ENCODE peak calls at places on chromosomes 16 and 17, in eight cellular contexts. I is SJSA1; E is fibroblast of lung; X is T-cell; P is T47D; W is SHP77; K is central memory CD4-positive, alpha-beta T cell; G is omental fat pad. D is an unnamed sample.

GRCh38 chr17:50257574-50258224 is 16.6 kb upstream of the TMEM92 start:
- DNase-seq in I (no peak), K (no peak), G (no peak), P (no peak), W (no peak), E (no peak), X (no peak), D (no peak)

GRCh38 chr17:3754458-3755334 is 31.0 kb downstream of the HASPIN start:
- DNase-seq in X (peak; percentile 74), K (peak; percentile 80), W (no peak), E (no peak), P (peak; percentile 98), I (no peak), G (no peak), D (no peak)

GRCh38 chr16:27127293-27127692 is 60.6 kb downstream of the C16orf82 start:
- DNase-seq in K (no peak), G (no peak), X (no peak), I (no peak), W (no peak), E (peak; percentile 58), P (no peak), D (no peak)

GRCh38 chr17:63543822-63544420 is 6.4 kb upstream of the DCAF7 start:
- DNase-seq in G (no peak), I (no peak), X (no peak), P (no peak), K (no peak), E (no peak), W (no peak), D (no peak)

GRCh38 chr17:6435968-6436367 is 1.0 kb upstream of the AIPL1 start:
- DNase-seq in G (no peak), X (peak; percentile 58), I (peak; percentile 61), K (peak; percentile 51), E (peak; percentile 41), W (peak; percentile 68), P (peak; percentile 74), D (peak; percentile 6)

GRCh38 chr16:66043326-66043725 is 323.2 kb upstream of the CDH5 start:
- DNase-seq in E (no peak), I (peak; percentile 9), P (no peak), X (no peak), K (no peak), W (no peak), G (no peak), D (no peak)

GRCh38 chr16:87344931-87345631 is 27.9 kb upstream of the C16orf95 start:
- DNase-seq in I (peak; percentile 88), E (peak; percentile 13), G (no peak), X (peak; percentile 38), W (peak; percentile 77), P (no peak), K (peak; percentile 61), D (no peak)

GRCh38 chr17:13538841-13539411 is 62.8 kb downstream of the HS3ST3A1 start:
- DNase-seq in P (no peak), E (peak; percentile 89), G (no peak), W (no peak), X (no peak), I (no peak), K (no peak), D (no peak)

GRCh38 chr16:19882186-19882585 is 2.5 kb downstream of the GPRC5B start:
- DNase-seq in P (no peak), X (no peak), G (no peak), W (no peak), I (no peak), E (peak; percentile 18), K (no peak), D (no peak)

GRCh38 chr16:64882385-64882784 is 239.5 kb downstream of the CDH11 start:
- DNase-seq in P (no peak), G (no peak), X (no peak), K (no peak), E (no peak), I (no peak), W (no peak), D (no peak)

GRCh38 chr17:28484296-28484695 is 10.9 kb downstream of the SLC13A2 start:
- DNase-seq in E (no peak), G (no peak), K (no peak), X (no peak), I (no peak), W (no peak), P (no peak), D (no peak)

GRCh38 chr16:49431040-49431439 is 57.4 kb downstream of the C16orf78 start:
- DNase-seq in K (no peak), E (no peak), X (no peak), W (no peak), G (no peak), P (no peak), I (no peak), D (no peak)

GRCh38 chr17:67245073-67245693 is at the start of gene HELZ:
- DNase-seq in X (peak; percentile 43), I (peak; percentile 79), E (peak; percentile 81), K (peak; percentile 81), G (peak; percentile 42), P (peak; percentile 92), W (peak; percentile 76), D (peak; percentile 70)

GRCh38 chr17:57114085-57114673 is 29.1 kb downstream of the AKAP1 start:
- DNase-seq in K (peak; percentile 34), E (no peak), X (peak; percentile 37), W (no peak), I (peak; percentile 65), P (peak; percentile 54), G (peak; percentile 65), D (no peak)

GRCh38 chr17:64214950-64215349 is 48.1 kb downstream of the TEX2 start:
- DNase-seq in W (no peak), E (peak; percentile 30), P (no peak), G (no peak), I (no peak), X (no peak), K (no peak), D (no peak)

GRCh38 chr17:75922963-75923874 is 17.6 kb downstream of the FBF1 start:
- DNase-seq in G (no peak), I (no peak), W (no peak), E (no peak), X (no peak), K (no peak), P (no peak), D (no peak)

GRCh38 chr16:15041260-15042011 is 14.4 kb downstream of the NTAN1 start:
- DNase-seq in X (no peak), P (no peak), I (no peak), K (no peak), G (no peak), W (no peak), E (peak; percentile 53), D (no peak)

GRCh38 chr17:74369221-74369620 is 1.9 kb downstream of the GPR142 start:
- DNase-seq in K (peak; percentile 30), G (no peak), E (no peak), P (peak; percentile 69), W (no peak), X (peak; percentile 72), I (no peak), D (no peak)

GRCh38 chr16:3478242-3478925 is 16.9 kb downstream of the C16orf90 start:
- DNase-seq in W (no peak), X (no peak), K (no peak), P (no peak), G (no peak), I (no peak), E (no peak), D (no peak)

GRCh38 chr17:78925662-78926555 is 722 bp upstream of the TIMP2 start:
- DNase-seq in X (no peak), E (peak; percentile 86), K (no peak), G (no peak), I (peak; percentile 81), P (no peak), W (peak; percentile 39), D (peak; percentile 70)

GRCh38 chr16:17578921-17579876 is 108.4 kb upstream of the XYLT1 start:
- DNase-seq in P (peak; percentile 84), X (peak; percentile 40), I (peak; percentile 78), G (no peak), E (peak; percentile 90), W (peak; percentile 35), K (peak; percentile 43), D (peak; percentile 65)

GRCh38 chr17:2331303-2331702 is 5.0 kb downstream of the TSR1 start:
- DNase-seq in W (no peak), E (no peak), I (no peak), G (no peak), P (no peak), X (no peak), K (no peak), D (no peak)

GRCh38 chr16:66598111-66598510 is 6.4 kb upstream of the CMTM3 start:
- DNase-seq in X (no peak), I (no peak), E (no peak), K (no peak), W (no peak), G (no peak), P (no peak), D (no peak)

GRCh38 chr16:4414187-4414909 is 2.0 kb downstream of the CORO7 start:
- DNase-seq in E (no peak), X (peak; percentile 82), I (no peak), K (peak; percentile 95), P (no peak), G (no peak), W (peak; percentile 11), D (no peak)

GRCh38 chr16:23282508-23282907 is 19.6 kb upstream of the SCNN1B start:
- DNase-seq in K (no peak), X (no peak), E (peak; percentile 4), I (no peak), G (no peak), W (no peak), P (no peak), D (no peak)

GRCh38 chr17:46046957-46047356 is 47.9 kb downstream of the STH start:
- DNase-seq in P (no peak), E (peak; percentile 35), X (no peak), W (no peak), G (no peak), I (no peak), K (no peak), D (no peak)

GRCh38 chr17:69822314-69822875 is 252.6 kb upstream of the KCNJ16 start:
- DNase-seq in G (no peak), P (no peak), K (no peak), E (peak; percentile 19), X (no peak), W (no peak), I (no peak), D (no peak)

GRCh38 chr17:7914771-7915610 is 1.1 kb downstream of the RNF227 start:
- DNase-seq in K (no peak), I (no peak), W (no peak), X (no peak), P (no peak), E (peak; percentile 48), G (no peak), D (no peak)

GRCh38 chr17:48539177-48539576 is 5.7 kb downstream of the HOXB2 start:
- DNase-seq in P (no peak), E (peak; percentile 98), G (no peak), W (no peak), K (no peak), I (no peak), X (no peak), D (no peak)

GRCh38 chr17:42132941-42133340 is 10.3 kb downstream of the HSPB9 start:
- DNase-seq in W (no peak), G (no peak), X (no peak), K (no peak), E (peak; percentile 90), P (peak; percentile 64), I (peak; percentile 69), D (no peak)

GRCh38 chr17:75268931-75269330 is 2.1 kb downstream of the MIF4GD start:
- DNase-seq in I (no peak), W (no peak), P (peak; percentile 48), X (no peak), K (no peak), E (no peak), G (no peak), D (no peak)

GRCh38 chr16:30526137-30526822 is at the start of gene ZNF768:
- DNase-seq in K (peak; percentile 15), I (peak; percentile 55), G (no peak), X (no peak), E (peak; percentile 14), P (peak; percentile 44), W (peak; percentile 76), D (no peak)

GRCh38 chr17:5753421-5753820 is 169.1 kb upstream of the NLRP1 start:
- DNase-seq in W (no peak), X (no peak), E (no peak), I (no peak), K (no peak), P (no peak), G (no peak), D (no peak)

GRCh38 chr16:11224096-11224893 is 31.7 kb downstream of the SOCS1 start:
- DNase-seq in E (no peak), P (no peak), K (peak; percentile 56), G (no peak), X (peak; percentile 66), W (peak; percentile 19), I (no peak), D (no peak)

D was measured in T1000.